ENCODE peak calls at places on chromosomes 4 and X, in four cellular contexts. One of them, this sample, is unnamed.
A peak's percentile ranks its signal among the peaks of the same experiment; 100 is the strongest.

GRCh38 chr4:173039617-173040176 is 128.9 kb upstream of the GALNT7 start:
- DNase-seq in fibroblast of lung: peak; percentile 18
- DNase-seq in HCT116: no peak
- DNase-seq in endothelial cell of umbilical vein: no peak
- DNase-seq in this sample: no peak

GRCh38 chr4:38188631-38189101 is 228.5 kb downstream of the PTTG2 start:
- DNase-seq in endothelial cell of umbilical vein: no peak
- DNase-seq in HCT116: peak; percentile 86
- DNase-seq in fibroblast of lung: no peak
- DNase-seq in this sample: no peak

GRCh38 chrX:5306654-5307121 is 922.0 kb downstream of the NLGN4X start:
- DNase-seq in HCT116: no peak
- DNase-seq in fibroblast of lung: no peak
- DNase-seq in endothelial cell of umbilical vein: no peak
- DNase-seq in this sample: no peak

GRCh38 chrX:776061-776460 is 145.5 kb downstream of the SHOX start:
- DNase-seq in endothelial cell of umbilical vein: no peak
- DNase-seq in HCT116: no peak
- DNase-seq in fibroblast of lung: no peak
- DNase-seq in this sample: no peak

GRCh38 chr4:71389149-71389840 is 50.5 kb downstream of the SLC4A4 start:
- DNase-seq in fibroblast of lung: peak; percentile 83
- DNase-seq in HCT116: no peak
- DNase-seq in endothelial cell of umbilical vein: no peak
- DNase-seq in this sample: no peak

GRCh38 chr4:148061139-148061476 is 329.2 kb downstream of the ARHGAP10 start:
- DNase-seq in endothelial cell of umbilical vein: no peak
- DNase-seq in HCT116: no peak
- DNase-seq in fibroblast of lung: no peak
- DNase-seq in this sample: no peak

GRCh38 chr4:30720656-30721352 is 635 bp downstream of the PCDH7 start:
- DNase-seq in fibroblast of lung: peak; percentile 69
- DNase-seq in endothelial cell of umbilical vein: peak; percentile 67
- DNase-seq in HCT116: no peak
- DNase-seq in this sample: no peak

GRCh38 chrX:132774312-132774711 is 184.1 kb downstream of the HS6ST2 start:
- DNase-seq in HCT116: no peak
- DNase-seq in endothelial cell of umbilical vein: no peak
- DNase-seq in fibroblast of lung: no peak
- DNase-seq in this sample: no peak

GRCh38 chr4:77852892-77853495 is 9.6 kb upstream of the MRPL1 start:
- DNase-seq in HCT116: no peak
- DNase-seq in endothelial cell of umbilical vein: no peak
- DNase-seq in fibroblast of lung: no peak
- DNase-seq in this sample: no peak

GRCh38 chr4:116358633-116359222 is 726.6 kb downstream of the TRAM1L1 start:
- DNase-seq in fibroblast of lung: peak; percentile 72
- DNase-seq in HCT116: peak; percentile 52
- DNase-seq in endothelial cell of umbilical vein: peak; percentile 73
- DNase-seq in this sample: peak; percentile 79

GRCh38 chrX:81259008-81259713 is 57.3 kb downstream of the SH3BGRL start:
- DNase-seq in fibroblast of lung: peak; percentile 82
- DNase-seq in HCT116: no peak
- DNase-seq in endothelial cell of umbilical vein: no peak
- DNase-seq in this sample: no peak

GRCh38 chrX:18119856-18120255 is 100.8 kb downstream of the BEND2 start:
- DNase-seq in HCT116: no peak
- DNase-seq in fibroblast of lung: no peak
- DNase-seq in endothelial cell of umbilical vein: no peak
- DNase-seq in this sample: no peak

GRCh38 chr4:40924096-40924792 is 174.5 kb downstream of the NSUN7 start:
- DNase-seq in HCT116: peak; percentile 32
- DNase-seq in endothelial cell of umbilical vein: peak; percentile 68
- DNase-seq in fibroblast of lung: peak; percentile 61
- DNase-seq in this sample: peak; percentile 58

GRCh38 chrX:38304010-38304409 is 23.3 kb downstream of the RPGR start:
- DNase-seq in endothelial cell of umbilical vein: peak; percentile 60
- DNase-seq in fibroblast of lung: peak; percentile 19
- DNase-seq in HCT116: no peak
- DNase-seq in this sample: no peak

GRCh38 chr4:121950680-121951569 is 935 bp downstream of the TRPC3 start:
- DNase-seq in endothelial cell of umbilical vein: peak; percentile 13
- DNase-seq in fibroblast of lung: peak; percentile 16
- DNase-seq in HCT116: no peak
- DNase-seq in this sample: peak; percentile 23
- TF ChIP-seq EZH2 in endothelial cell of umbilical vein: no peak
- TF ChIP-seq EZH2 in fibroblast of lung: no peak
- TF ChIP-seq EZH2 in HCT116: no peak
- TF ChIP-seq EZH2 in this sample: no peak

DNA sequence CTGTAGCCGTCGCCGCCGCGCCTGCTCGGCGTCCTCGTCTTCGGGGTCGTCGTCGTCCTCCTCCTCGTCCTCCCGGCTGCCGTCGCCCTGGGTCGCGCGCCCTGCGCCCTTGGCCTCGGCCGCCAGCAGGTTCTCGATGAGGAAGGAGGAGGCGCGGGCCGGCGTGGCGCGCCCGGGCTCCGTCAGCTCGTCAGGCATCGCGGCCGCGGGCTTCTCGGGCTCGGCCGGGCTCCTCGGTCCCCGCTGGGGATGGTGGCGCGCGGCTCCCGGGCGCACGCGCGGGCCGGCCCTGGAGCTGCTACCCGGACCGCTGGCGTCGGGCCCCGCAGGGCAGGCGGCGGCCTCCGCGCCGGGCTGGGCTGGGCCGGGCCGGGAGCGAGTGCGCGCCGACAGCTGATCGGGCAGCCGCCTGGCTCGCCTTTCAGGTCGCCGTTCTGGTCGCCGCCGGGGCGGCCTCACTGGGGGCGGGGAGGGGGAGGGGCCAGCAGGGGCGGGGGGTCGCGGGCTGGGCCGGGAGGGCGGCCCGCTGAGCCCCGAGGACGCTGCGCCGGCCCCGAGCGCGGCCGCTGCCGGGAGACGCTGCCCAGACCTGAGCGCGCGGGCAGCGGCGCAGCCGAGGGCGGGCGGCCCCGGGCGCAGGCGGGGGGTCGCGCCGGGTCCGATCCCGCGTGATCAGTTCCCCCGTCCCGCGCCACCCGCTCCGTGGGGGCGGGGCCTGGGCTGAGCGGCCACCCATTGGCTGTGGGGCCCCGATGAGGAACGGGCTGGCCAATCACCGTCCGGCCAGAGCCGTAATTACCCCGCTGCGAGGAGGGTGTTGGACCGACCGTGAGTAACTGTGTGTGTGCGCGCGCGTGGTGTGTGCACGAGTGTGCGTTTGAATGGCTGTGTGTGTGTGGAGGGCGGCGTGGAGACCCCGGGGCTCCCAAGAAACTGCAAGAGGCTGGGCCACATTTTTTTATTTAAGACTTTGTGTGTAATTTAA is at the start of gene HMX1:
- DNase-seq in fibroblast of lung: no peak
- DNase-seq in HCT116: no peak
- DNase-seq in endothelial cell of umbilical vein: no peak
- DNase-seq in this sample: no peak
- TF ChIP-seq EZH2 in fibroblast of lung: no peak
- TF ChIP-seq EZH2 in HCT116: no peak
- TF ChIP-seq EZH2 in endothelial cell of umbilical vein: peak; percentile 79
- TF ChIP-seq EZH2 in this sample: no peak

GRCh38 chr4:61202100-61202637 is 2.0 kb downstream of the ADGRL3 start:
- DNase-seq in endothelial cell of umbilical vein: no peak
- DNase-seq in HCT116: no peak
- DNase-seq in fibroblast of lung: peak; percentile 18
- DNase-seq in this sample: no peak

GRCh38 chr4:61199869-61200194 is 294 bp upstream of the ADGRL3 start:
- DNase-seq in fibroblast of lung: no peak
- DNase-seq in endothelial cell of umbilical vein: no peak
- DNase-seq in HCT116: no peak
- DNase-seq in this sample: no peak

GRCh38 chr4:61200991-61201526 is 933 bp downstream of the ADGRL3 start:
- DNase-seq in fibroblast of lung: peak; percentile 49
- DNase-seq in endothelial cell of umbilical vein: no peak
- DNase-seq in HCT116: no peak
- DNase-seq in this sample: no peak

GRCh38 chr4:61201562-61202099 is 1.5 kb downstream of the ADGRL3 start:
- DNase-seq in HCT116: no peak
- DNase-seq in endothelial cell of umbilical vein: no peak
- DNase-seq in fibroblast of lung: peak; percentile 11
- DNase-seq in this sample: no peak

DNA sequence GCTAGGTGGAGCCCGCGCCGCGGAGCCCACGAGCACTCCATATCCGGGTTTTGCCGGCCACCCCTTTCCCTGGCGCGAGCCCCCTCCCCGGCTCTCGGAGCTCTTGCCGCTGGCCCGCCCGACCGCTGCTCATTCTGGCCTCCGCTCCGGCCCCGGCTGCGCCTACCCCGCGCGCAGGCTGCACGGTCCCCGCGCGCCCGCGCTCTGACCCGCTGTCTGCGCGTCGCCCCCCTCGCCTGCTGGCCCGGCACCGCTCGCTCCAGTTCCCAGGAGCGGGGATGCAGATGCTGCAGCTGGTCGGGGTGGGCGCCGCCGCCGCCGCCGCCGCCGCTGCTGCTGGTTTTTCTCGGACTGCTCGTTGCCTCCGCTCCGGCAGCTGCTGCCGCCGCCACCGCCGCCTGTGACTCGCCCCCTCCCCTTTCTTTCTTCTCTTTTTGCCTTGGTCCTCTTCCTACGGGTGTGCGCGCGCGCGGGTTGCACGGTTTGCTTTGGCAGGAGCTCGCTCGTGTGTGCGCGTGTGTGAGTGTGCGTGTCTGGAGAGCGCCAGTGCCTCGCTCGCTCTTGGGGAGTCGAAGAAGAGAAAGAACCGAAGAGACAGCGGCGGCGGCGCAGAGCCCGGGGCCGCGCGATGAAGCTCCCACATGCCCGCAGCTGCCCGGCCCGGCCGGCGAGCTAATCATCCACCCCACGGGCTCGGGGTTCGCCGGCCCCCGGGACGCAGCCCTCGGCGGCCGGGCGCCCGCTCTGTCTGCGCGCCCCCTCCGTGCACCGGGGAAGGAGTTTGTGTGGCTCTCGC is at the start of gene ADGRL3:
- DNase-seq in endothelial cell of umbilical vein: no peak
- DNase-seq in HCT116: no peak
- DNase-seq in fibroblast of lung: peak; percentile 50
- DNase-seq in this sample: no peak
- TF ChIP-seq EZH2 in endothelial cell of umbilical vein: no peak
- TF ChIP-seq EZH2 in HCT116: no peak
- TF ChIP-seq EZH2 in fibroblast of lung: no peak
- TF ChIP-seq EZH2 in this sample: no peak

DNA sequence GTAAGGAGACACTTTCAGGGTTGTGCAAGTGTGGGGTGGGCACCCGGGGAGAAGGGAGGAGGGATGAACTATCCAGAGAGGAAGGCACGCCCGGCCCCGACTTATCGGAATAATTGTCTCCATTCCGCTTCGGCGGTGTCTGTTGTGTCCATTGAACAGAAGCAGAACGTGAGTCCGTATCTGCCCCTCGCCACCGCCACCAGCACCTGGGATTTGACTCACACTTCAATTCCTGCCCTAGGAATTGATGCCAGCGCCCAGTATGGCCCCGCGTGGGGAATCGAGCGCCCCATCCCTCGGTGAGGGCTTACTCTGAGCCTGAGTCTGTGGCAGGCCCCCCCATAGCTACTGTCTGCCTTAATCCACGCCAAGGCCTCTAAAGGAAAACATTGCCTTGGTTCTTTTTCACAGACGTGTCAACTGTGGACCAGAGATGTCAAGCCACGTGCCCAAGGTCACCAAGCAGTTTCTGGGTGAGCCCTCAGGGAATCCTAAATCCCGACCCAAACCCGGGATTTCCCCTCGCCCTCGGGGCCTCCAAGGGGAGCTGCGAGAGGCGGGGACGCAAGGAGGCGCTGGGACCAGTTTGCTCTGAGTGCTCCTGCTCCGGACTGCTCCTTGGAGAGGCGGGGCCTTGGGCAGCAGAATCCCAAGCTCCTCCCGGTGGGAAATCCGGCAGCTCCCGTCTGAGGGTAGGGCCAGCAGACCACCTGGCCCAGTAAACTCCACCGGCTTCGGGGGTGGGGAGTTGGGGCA is 12.9 kb downstream of the MSX1 start:
- DNase-seq in HCT116: no peak
- DNase-seq in endothelial cell of umbilical vein: no peak
- DNase-seq in fibroblast of lung: no peak
- DNase-seq in this sample: no peak
- TF ChIP-seq EZH2 in HCT116: no peak
- TF ChIP-seq EZH2 in endothelial cell of umbilical vein: peak; percentile 81
- TF ChIP-seq EZH2 in fibroblast of lung: peak; percentile 91
- TF ChIP-seq EZH2 in this sample: no peak

GRCh38 chr4:1008840-1009646 is 2.4 kb upstream of the FGFRL1 start:
- DNase-seq in endothelial cell of umbilical vein: peak; percentile 25
- DNase-seq in fibroblast of lung: no peak
- DNase-seq in HCT116: no peak
- DNase-seq in this sample: no peak
- TF ChIP-seq EZH2 in endothelial cell of umbilical vein: peak; percentile 16
- TF ChIP-seq EZH2 in fibroblast of lung: no peak
- TF ChIP-seq EZH2 in HCT116: no peak
- TF ChIP-seq EZH2 in this sample: no peak